ENCODE peak calls at places on chromosomes 1 and 21, in eight cellular contexts. F, X, J, Z, Q, K, L and A are unnamed samples.

GRCh38 chr21:45262041-45262581 is 25.6 kb downstream of the POFUT2 start:
- DNase-seq in F (no peak), X (no peak), J (no peak), Z (no peak), Q (no peak), K (no peak), L (no peak), A (no peak)

GRCh38 chr21:23968722-23969647 is 1638.3 kb downstream of the MRPL39 start:
- DNase-seq in F (no peak), X (peak; percentile 25), J (no peak), Z (peak; percentile 51), Q (peak; percentile 12), K (peak; percentile 30), L (no peak), A (no peak)

GRCh38 chr1:245825128-245825901 is 670.5 kb downstream of the KIF26B start:
- DNase-seq in F (no peak), X (no peak), J (no peak), Z (no peak), Q (peak; percentile 29), K (no peak), L (no peak), A (peak; percentile 34)

GRCh38 chr1:67682659-67683197 is 2.3 kb upstream of the GADD45A start:
- DNase-seq in F (no peak), X (no peak), J (peak; percentile 67), Z (peak; percentile 59), Q (peak; percentile 96), K (no peak), L (no peak), A (peak; percentile 41)

GRCh38 chr1:202216691-202217090 is 23.1 kb downstream of the LGR6 start:
- DNase-seq in F (no peak), X (no peak), J (no peak), Z (no peak), Q (no peak), K (no peak), L (no peak), A (no peak)

GRCh38 chr1:45003741-45004140 is 7.4 kb downstream of the HECTD3 start:
- DNase-seq in F (no peak), X (no peak), J (no peak), Z (no peak), Q (no peak), K (no peak), L (no peak), A (no peak)

GRCh38 chr21:28704746-28705145 is 287.9 kb downstream of the LTN1 start:
- DNase-seq in F (no peak), X (no peak), J (no peak), Z (no peak), Q (peak; percentile 24), K (no peak), L (no peak), A (no peak)

GRCh38 chr1:25615563-25616079 is 970 bp upstream of the MAN1C1 start:
- DNase-seq in F (no peak), X (no peak), J (no peak), Z (peak; percentile 21), Q (no peak), K (no peak), L (no peak), A (no peak)

GRCh38 chr21:17903029-17903806 is 84.1 kb upstream of the C21orf91 start:
- DNase-seq in F (no peak), X (no peak), J (no peak), Z (peak; percentile 29), Q (peak; percentile 25), K (no peak), L (no peak), A (no peak)

GRCh38 chr1:99481391-99481996 is 164.4 kb upstream of the PALMD start:
- DNase-seq in F (no peak), X (no peak), J (peak; percentile 27), Z (peak; percentile 75), Q (peak; percentile 57), K (no peak), L (no peak), A (peak; percentile 17)

GRCh38 chr1:115062542-115063004 is 26.7 kb downstream of the TSPAN2 start:
- DNase-seq in F (no peak), X (peak; percentile 74), J (no peak), Z (peak; percentile 68), Q (peak; percentile 91), K (peak; percentile 87), L (no peak), A (no peak)